ENCODE peak calls at places on chromosome 4, in six cellular contexts. One of them, this sample, is unnamed. For H3K4me1, the result is how much of the 10 kb centered on the place peaks cover.

GRCh38 chr4:1695913-1696312 is 11.8 kb upstream of the FAM53A start:
- DNase-seq in CD4-positive, alpha-beta memory T cell: no peak
- DNase-seq in CD8-positive, alpha-beta T cell: no peak
- DNase-seq in Karpas-422: no peak
- DNase-seq in astrocyte: no peak
- DNase-seq in colonic mucosa: no peak
- DNase-seq in this sample: no peak

GRCh38 chr4:142248946-142249345 is 597.2 kb downstream of the INPP4B start:
- DNase-seq in astrocyte: peak
- DNase-seq in CD8-positive, alpha-beta T cell: no peak
- DNase-seq in colonic mucosa: no peak
- DNase-seq in CD4-positive, alpha-beta memory T cell: no peak
- DNase-seq in Karpas-422: no peak
- DNase-seq in this sample: no peak

GRCh38 chr4:151641167-151641566 is 119.6 kb downstream of the GATB start:
- DNase-seq in CD4-positive, alpha-beta memory T cell: no peak
- DNase-seq in CD8-positive, alpha-beta T cell: no peak
- DNase-seq in colonic mucosa: no peak
- DNase-seq in astrocyte: peak
- DNase-seq in Karpas-422: no peak
- DNase-seq in this sample: no peak

GRCh38 chr4:88102029-88102428 is 56.4 kb downstream of the ABCG2 start:
- DNase-seq in CD8-positive, alpha-beta T cell: no peak
- DNase-seq in astrocyte: no peak
- DNase-seq in colonic mucosa: no peak
- DNase-seq in Karpas-422: no peak
- DNase-seq in CD4-positive, alpha-beta memory T cell: no peak
- DNase-seq in this sample: no peak

GRCh38 chr4:17280266-17280665 is 231.6 kb downstream of the QDPR start:
- DNase-seq in colonic mucosa: no peak
- DNase-seq in Karpas-422: no peak
- DNase-seq in CD8-positive, alpha-beta T cell: no peak
- DNase-seq in CD4-positive, alpha-beta memory T cell: no peak
- DNase-seq in astrocyte: no peak
- DNase-seq in this sample: no peak

GRCh38 chr4:54781771-54782170 is 124.0 kb downstream of the KIT start:
- DNase-seq in Karpas-422: no peak
- DNase-seq in colonic mucosa: no peak
- DNase-seq in CD8-positive, alpha-beta T cell: no peak
- DNase-seq in astrocyte: no peak
- DNase-seq in CD4-positive, alpha-beta memory T cell: no peak
- DNase-seq in this sample: no peak

GRCh38 chr4:8702516-8703400 is 110.2 kb downstream of the CPZ start:
- DNase-seq in CD8-positive, alpha-beta T cell: no peak
- DNase-seq in astrocyte: no peak
- DNase-seq in Karpas-422: no peak
- DNase-seq in colonic mucosa: no peak
- DNase-seq in CD4-positive, alpha-beta memory T cell: no peak
- DNase-seq in this sample: no peak

GRCh38 chr4:89722517-89722916 is 114.4 kb downstream of the SNCA start:
- DNase-seq in colonic mucosa: no peak
- DNase-seq in astrocyte: no peak
- DNase-seq in Karpas-422: no peak
- DNase-seq in CD8-positive, alpha-beta T cell: no peak
- DNase-seq in CD4-positive, alpha-beta memory T cell: no peak
- DNase-seq in this sample: no peak

GRCh38 chr4:112343330-112343729 is 46.2 kb downstream of the ALPK1 start:
- DNase-seq in colonic mucosa: no peak
- DNase-seq in CD8-positive, alpha-beta T cell: no peak
- DNase-seq in CD4-positive, alpha-beta memory T cell: no peak
- DNase-seq in Karpas-422: no peak
- DNase-seq in astrocyte: no peak
- DNase-seq in this sample: no peak

GRCh38 chr4:86218721-86219481 is 141.0 kb downstream of the MAPK10 start:
- DNase-seq in Karpas-422: no peak
- DNase-seq in CD4-positive, alpha-beta memory T cell: no peak
- DNase-seq in CD8-positive, alpha-beta T cell: no peak
- DNase-seq in colonic mucosa: no peak
- DNase-seq in astrocyte: peak
- DNase-seq in this sample: no peak

GRCh38 chr4:76250962-76251361 is 559 bp upstream of the FAM47E start:
- DNase-seq in colonic mucosa: peak
- DNase-seq in Karpas-422: no peak
- DNase-seq in CD8-positive, alpha-beta T cell: no peak
- DNase-seq in CD4-positive, alpha-beta memory T cell: peak
- DNase-seq in astrocyte: no peak
- DNase-seq in this sample: no peak

GRCh38 chr4:118329849-118330248 is 23.0 kb downstream of the PRSS12 start:
- DNase-seq in colonic mucosa: no peak
- DNase-seq in Karpas-422: no peak
- DNase-seq in astrocyte: no peak
- DNase-seq in CD8-positive, alpha-beta T cell: no peak
- DNase-seq in CD4-positive, alpha-beta memory T cell: no peak
- DNase-seq in this sample: no peak

GRCh38 chr4:74632634-74633033 is 161.7 kb downstream of the BTC start:
- DNase-seq in CD8-positive, alpha-beta T cell: peak
- DNase-seq in astrocyte: peak
- DNase-seq in CD4-positive, alpha-beta memory T cell: peak
- DNase-seq in Karpas-422: no peak
- DNase-seq in colonic mucosa: peak
- DNase-seq in this sample: no peak

GRCh38 chr4:147101678-147102077 is 156.0 kb upstream of the TTC29 start:
- DNase-seq in astrocyte: no peak
- DNase-seq in colonic mucosa: no peak
- DNase-seq in CD8-positive, alpha-beta T cell: no peak
- DNase-seq in CD4-positive, alpha-beta memory T cell: no peak
- DNase-seq in Karpas-422: no peak
- DNase-seq in this sample: no peak

GRCh38 chr4:73142995-73143547 is 73.6 kb upstream of the COX18 start:
- DNase-seq in CD8-positive, alpha-beta T cell: no peak
- DNase-seq in CD4-positive, alpha-beta memory T cell: no peak
- DNase-seq in astrocyte: no peak
- DNase-seq in Karpas-422: no peak
- DNase-seq in colonic mucosa: no peak
- DNase-seq in this sample: no peak

GRCh38 chr4:132386130-132386529 is 763.0 kb upstream of the PCDH10 start:
- DNase-seq in CD8-positive, alpha-beta T cell: no peak
- DNase-seq in astrocyte: no peak
- DNase-seq in colonic mucosa: no peak
- DNase-seq in Karpas-422: no peak
- DNase-seq in CD4-positive, alpha-beta memory T cell: no peak
- DNase-seq in this sample: no peak

GRCh38 chr4:182062936-182063335 is 180.3 kb upstream of the TENM3 start:
- DNase-seq in CD4-positive, alpha-beta memory T cell: no peak
- DNase-seq in colonic mucosa: no peak
- DNase-seq in CD8-positive, alpha-beta T cell: no peak
- DNase-seq in astrocyte: peak
- DNase-seq in Karpas-422: no peak
- DNase-seq in this sample: no peak

GRCh38 chr4:76879731-76880364 is 18.1 kb downstream of the SOWAHB start:
- DNase-seq in astrocyte: peak
- DNase-seq in CD4-positive, alpha-beta memory T cell: no peak
- DNase-seq in colonic mucosa: no peak
- DNase-seq in Karpas-422: no peak
- DNase-seq in CD8-positive, alpha-beta T cell: no peak
- DNase-seq in this sample: no peak

GRCh38 chr4:155009288-155009687 is 199.1 kb upstream of the NPY2R start:
- DNase-seq in CD4-positive, alpha-beta memory T cell: no peak
- DNase-seq in Karpas-422: peak
- DNase-seq in astrocyte: no peak
- DNase-seq in colonic mucosa: no peak
- DNase-seq in CD8-positive, alpha-beta T cell: no peak
- DNase-seq in this sample: no peak

GRCh38 chr4:4488405-4489404 is 53.1 kb downstream of the STX18 start:
- DNase-seq in CD8-positive, alpha-beta T cell: peak
- DNase-seq in Karpas-422: peak
- DNase-seq in CD4-positive, alpha-beta memory T cell: peak
- DNase-seq in astrocyte: peak
- DNase-seq in colonic mucosa: peak
- DNase-seq in this sample: peak

GRCh38 chr4:4714330-4714729 is 145.1 kb upstream of the MSX1 start:
- DNase-seq in colonic mucosa: no peak
- DNase-seq in astrocyte: peak
- DNase-seq in Karpas-422: no peak
- DNase-seq in CD8-positive, alpha-beta T cell: no peak
- DNase-seq in CD4-positive, alpha-beta memory T cell: no peak
- DNase-seq in this sample: no peak

GRCh38 chr4:184335520-184335919 is 117.8 kb upstream of the ENPP6 start:
- DNase-seq in astrocyte: no peak
- DNase-seq in colonic mucosa: no peak
- DNase-seq in Karpas-422: no peak
- DNase-seq in CD4-positive, alpha-beta memory T cell: no peak
- DNase-seq in CD8-positive, alpha-beta T cell: no peak
- DNase-seq in this sample: no peak

GRCh38 chr4:26826721-26827120 is 33.9 kb upstream of the STIM2 start:
- DNase-seq in CD8-positive, alpha-beta T cell: no peak
- DNase-seq in Karpas-422: peak
- DNase-seq in colonic mucosa: peak
- DNase-seq in CD4-positive, alpha-beta memory T cell: no peak
- DNase-seq in astrocyte: no peak
- DNase-seq in this sample: peak

GRCh38 chr4:121898150-121898549 is 27.9 kb upstream of the BBS7 start:
- DNase-seq in astrocyte: no peak
- DNase-seq in CD8-positive, alpha-beta T cell: peak
- DNase-seq in colonic mucosa: no peak
- DNase-seq in Karpas-422: peak
- DNase-seq in CD4-positive, alpha-beta memory T cell: peak
- DNase-seq in this sample: peak

GRCh38 chr4:6523251-6523650 is 50.8 kb upstream of the PPP2R2C start:
- DNase-seq in colonic mucosa: no peak
- DNase-seq in CD8-positive, alpha-beta T cell: no peak
- DNase-seq in Karpas-422: no peak
- DNase-seq in CD4-positive, alpha-beta memory T cell: no peak
- DNase-seq in astrocyte: no peak
- DNase-seq in this sample: no peak

DNA sequence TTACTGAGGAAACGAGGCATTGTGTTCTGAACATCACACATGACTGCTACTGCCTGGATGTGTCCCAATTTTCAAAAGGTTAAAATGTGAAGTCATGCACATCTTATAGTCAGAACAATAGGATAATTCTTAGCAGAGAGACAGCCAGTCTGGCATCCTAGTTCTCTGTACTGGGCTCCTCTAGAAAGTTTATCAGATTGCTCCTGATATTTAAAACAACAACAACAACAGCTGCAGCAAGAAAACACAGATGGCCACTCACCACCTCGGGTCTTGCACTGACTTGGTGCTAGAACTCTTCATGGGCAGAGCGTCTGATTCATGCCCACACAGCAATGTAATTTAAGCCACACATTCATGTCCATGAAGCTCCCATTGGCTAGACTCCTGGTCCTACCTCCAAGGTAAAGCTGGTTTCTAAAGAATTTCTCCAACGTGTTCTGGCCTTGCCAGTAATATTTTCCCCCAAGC is 33.3 kb upstream of the SLC2A9 start:
- DNase-seq in Karpas-422: no peak
- DNase-seq in CD4-positive, alpha-beta memory T cell: no peak
- DNase-seq in astrocyte: no peak
- DNase-seq in colonic mucosa: no peak
- DNase-seq in CD8-positive, alpha-beta T cell: no peak
- DNase-seq in this sample: no peak
- H3K4me1 ChIP-seq in Karpas-422: under half
- H3K4me1 ChIP-seq in CD4-positive, alpha-beta memory T cell: under half
- H3K4me1 ChIP-seq in astrocyte: under half
- H3K4me1 ChIP-seq in colonic mucosa: under half
- H3K4me1 ChIP-seq in CD8-positive, alpha-beta T cell: under half
- H3K4me1 ChIP-seq in this sample: under half

GRCh38 chr4:24775209-24775608 is 20.2 kb upstream of the SOD3 start:
- DNase-seq in CD8-positive, alpha-beta T cell: no peak
- DNase-seq in CD4-positive, alpha-beta memory T cell: no peak
- DNase-seq in colonic mucosa: no peak
- DNase-seq in Karpas-422: no peak
- DNase-seq in astrocyte: no peak
- DNase-seq in this sample: no peak

GRCh38 chr4:24771241-24771640 is 24.1 kb upstream of the SOD3 start:
- DNase-seq in astrocyte: peak
- DNase-seq in colonic mucosa: no peak
- DNase-seq in CD8-positive, alpha-beta T cell: no peak
- DNase-seq in Karpas-422: no peak
- DNase-seq in CD4-positive, alpha-beta memory T cell: no peak
- DNase-seq in this sample: no peak

GRCh38 chr4:24774452-24774851 is 20.9 kb upstream of the SOD3 start:
- DNase-seq in astrocyte: no peak
- DNase-seq in Karpas-422: no peak
- DNase-seq in colonic mucosa: no peak
- DNase-seq in CD4-positive, alpha-beta memory T cell: no peak
- DNase-seq in CD8-positive, alpha-beta T cell: no peak
- DNase-seq in this sample: no peak

GRCh38 chr4:24772061-24772705 is 23.2 kb upstream of the SOD3 start:
- DNase-seq in CD4-positive, alpha-beta memory T cell: no peak
- DNase-seq in CD8-positive, alpha-beta T cell: no peak
- DNase-seq in colonic mucosa: no peak
- DNase-seq in astrocyte: no peak
- DNase-seq in Karpas-422: no peak
- DNase-seq in this sample: no peak

DNA sequence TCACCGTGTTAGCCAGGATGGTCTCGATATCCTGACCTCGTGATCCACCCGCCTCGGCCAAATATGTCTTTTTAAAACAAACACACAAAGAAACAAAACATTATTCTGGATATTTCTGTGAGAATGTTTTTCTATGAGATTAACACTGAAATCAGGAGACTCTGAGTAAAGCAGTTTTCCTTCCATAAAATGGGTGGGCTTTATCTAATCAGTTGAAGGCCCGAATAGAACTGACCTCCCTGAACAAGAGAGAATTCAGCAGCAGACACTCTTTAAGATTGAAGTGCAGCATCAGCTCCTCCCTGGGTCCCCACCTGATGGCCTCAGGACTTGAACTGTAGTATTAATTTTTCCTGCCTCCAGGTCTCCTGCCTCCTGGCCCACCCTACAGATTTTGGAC is 22.4 kb upstream of the SOD3 start:
- DNase-seq in CD8-positive, alpha-beta T cell: no peak
- DNase-seq in astrocyte: no peak
- DNase-seq in colonic mucosa: no peak
- DNase-seq in CD4-positive, alpha-beta memory T cell: no peak
- DNase-seq in Karpas-422: no peak
- DNase-seq in this sample: no peak
- H3K27ac ChIP-seq in CD8-positive, alpha-beta T cell: no peak
- H3K27ac ChIP-seq in astrocyte: no peak
- H3K27ac ChIP-seq in colonic mucosa: no peak
- H3K27ac ChIP-seq in CD4-positive, alpha-beta memory T cell: no peak
- H3K27ac ChIP-seq in Karpas-422: no peak
- H3K27ac ChIP-seq in this sample: no peak

GRCh38 chr4:175419120-175419774 is 392.8 kb downstream of the GPM6A start:
- DNase-seq in CD4-positive, alpha-beta memory T cell: no peak
- DNase-seq in Karpas-422: no peak
- DNase-seq in colonic mucosa: no peak
- DNase-seq in CD8-positive, alpha-beta T cell: no peak
- DNase-seq in astrocyte: peak
- DNase-seq in this sample: no peak
- H3K4me1 ChIP-seq in CD4-positive, alpha-beta memory T cell: under half
- H3K4me1 ChIP-seq in Karpas-422: under half
- H3K4me1 ChIP-seq in colonic mucosa: under half
- H3K4me1 ChIP-seq in CD8-positive, alpha-beta T cell: under half
- H3K4me1 ChIP-seq in astrocyte: under half
- H3K4me1 ChIP-seq in this sample: under half

GRCh38 chr4:125456075-125456474 is 141.3 kb downstream of the FAT4 start:
- DNase-seq in colonic mucosa: no peak
- DNase-seq in CD8-positive, alpha-beta T cell: no peak
- DNase-seq in Karpas-422: no peak
- DNase-seq in CD4-positive, alpha-beta memory T cell: no peak
- DNase-seq in astrocyte: no peak
- DNase-seq in this sample: no peak

GRCh38 chr4:125464146-125464545 is 149.4 kb downstream of the FAT4 start:
- DNase-seq in colonic mucosa: no peak
- DNase-seq in Karpas-422: no peak
- DNase-seq in astrocyte: no peak
- DNase-seq in CD8-positive, alpha-beta T cell: no peak
- DNase-seq in CD4-positive, alpha-beta memory T cell: no peak
- DNase-seq in this sample: no peak

GRCh38 chr4:125461676-125462363 is 147.1 kb downstream of the FAT4 start:
- DNase-seq in CD8-positive, alpha-beta T cell: no peak
- DNase-seq in Karpas-422: no peak
- DNase-seq in colonic mucosa: no peak
- DNase-seq in CD4-positive, alpha-beta memory T cell: no peak
- DNase-seq in astrocyte: no peak
- DNase-seq in this sample: no peak
- H3K27ac ChIP-seq in CD8-positive, alpha-beta T cell: no peak
- H3K27ac ChIP-seq in Karpas-422: no peak
- H3K27ac ChIP-seq in colonic mucosa: no peak
- H3K27ac ChIP-seq in CD4-positive, alpha-beta memory T cell: no peak
- H3K27ac ChIP-seq in astrocyte: no peak
- H3K27ac ChIP-seq in this sample: no peak